ENCODE peak calls at places on chromosomes 16 and 17, in five cellular contexts. One of them, this sample, is unnamed.
A peak's percentile ranks its signal among the peaks of the same experiment; 100 is the strongest.

GRCh38 chr17:79071161-79071560 is 3.5 kb upstream of the ENGASE start:
- DNase-seq in pancreas: no peak
- DNase-seq in brain microvascular endothelial cell: no peak
- DNase-seq in cardiac muscle cell: no peak
- DNase-seq in fibroblast of the aortic adventitia: no peak
- DNase-seq in this sample: no peak

GRCh38 chr16:49836218-49836617 is 19.7 kb downstream of the ZNF423 start:
- DNase-seq in pancreas: peak; percentile 42
- DNase-seq in brain microvascular endothelial cell: no peak
- DNase-seq in cardiac muscle cell: no peak
- DNase-seq in fibroblast of the aortic adventitia: no peak
- DNase-seq in this sample: no peak

GRCh38 chr16:4611337-4612023 is 3.2 kb downstream of the UBALD1 start:
- DNase-seq in pancreas: peak; percentile 71
- DNase-seq in brain microvascular endothelial cell: no peak
- DNase-seq in cardiac muscle cell: peak; percentile 46
- DNase-seq in fibroblast of the aortic adventitia: no peak
- DNase-seq in this sample: no peak

GRCh38 chr17:43015579-43015978 is 6.6 kb downstream of the VAT1 start:
- DNase-seq in pancreas: peak; percentile 50
- DNase-seq in brain microvascular endothelial cell: no peak
- DNase-seq in cardiac muscle cell: no peak
- DNase-seq in fibroblast of the aortic adventitia: peak; percentile 30
- DNase-seq in this sample: peak; percentile 33

GRCh38 chr16:65657051-65657450 is 535.2 kb upstream of the CDH11 start:
- DNase-seq in pancreas: no peak
- DNase-seq in brain microvascular endothelial cell: no peak
- DNase-seq in cardiac muscle cell: peak; percentile 40
- DNase-seq in fibroblast of the aortic adventitia: no peak
- DNase-seq in this sample: no peak

GRCh38 chr16:85395913-85396878 is 216.9 kb upstream of the GSE1 start:
- DNase-seq in pancreas: peak; percentile 69
- DNase-seq in brain microvascular endothelial cell: peak; percentile 48
- DNase-seq in cardiac muscle cell: peak; percentile 48
- DNase-seq in fibroblast of the aortic adventitia: no peak
- DNase-seq in this sample: no peak

GRCh38 chr17:34171245-34171818 is 83.8 kb upstream of the CCL2 start:
- DNase-seq in pancreas: peak; percentile 62
- DNase-seq in brain microvascular endothelial cell: peak; percentile 54
- DNase-seq in cardiac muscle cell: peak; percentile 79
- DNase-seq in fibroblast of the aortic adventitia: peak; percentile 62
- DNase-seq in this sample: peak; percentile 55

GRCh38 chr17:708132-708531 is 6.5 kb downstream of the VPS53 start:
- DNase-seq in pancreas: peak; percentile 19
- DNase-seq in brain microvascular endothelial cell: no peak
- DNase-seq in cardiac muscle cell: no peak
- DNase-seq in fibroblast of the aortic adventitia: no peak
- DNase-seq in this sample: no peak

GRCh38 chr17:15513058-15513858 is 45.8 kb upstream of the CDRT4 start:
- DNase-seq in pancreas: no peak
- DNase-seq in brain microvascular endothelial cell: no peak
- DNase-seq in cardiac muscle cell: peak; percentile 34
- DNase-seq in fibroblast of the aortic adventitia: peak; percentile 74
- DNase-seq in this sample: peak; percentile 24

GRCh38 chr17:62761884-62762283 is 46.2 kb downstream of the MARCHF10 start:
- DNase-seq in pancreas: no peak
- DNase-seq in brain microvascular endothelial cell: no peak
- DNase-seq in cardiac muscle cell: no peak
- DNase-seq in fibroblast of the aortic adventitia: no peak
- DNase-seq in this sample: no peak

GRCh38 chr16:4925791-4926190 is 11.2 kb downstream of the PPL start:
- DNase-seq in pancreas: no peak
- DNase-seq in brain microvascular endothelial cell: no peak
- DNase-seq in cardiac muscle cell: no peak
- DNase-seq in fibroblast of the aortic adventitia: no peak
- DNase-seq in this sample: no peak

GRCh38 chr16:85445779-85446222 is 167.3 kb upstream of the GSE1 start:
- DNase-seq in pancreas: peak; percentile 73
- DNase-seq in brain microvascular endothelial cell: no peak
- DNase-seq in cardiac muscle cell: no peak
- DNase-seq in fibroblast of the aortic adventitia: peak; percentile 25
- DNase-seq in this sample: peak; percentile 65

GRCh38 chr16:89093602-89094251 is at the start of gene ACSF3:
- DNase-seq in pancreas: peak; percentile 89
- DNase-seq in brain microvascular endothelial cell: peak; percentile 4
- DNase-seq in cardiac muscle cell: peak; percentile 72
- DNase-seq in fibroblast of the aortic adventitia: peak; percentile 41
- DNase-seq in this sample: peak; percentile 57

GRCh38 chr16:79089735-79090284 is 510.7 kb downstream of the MAF start:
- DNase-seq in pancreas: no peak
- DNase-seq in brain microvascular endothelial cell: peak; percentile 1
- DNase-seq in cardiac muscle cell: no peak
- DNase-seq in fibroblast of the aortic adventitia: no peak
- DNase-seq in this sample: no peak

GRCh38 chr16:79092846-79093245 is 507.7 kb downstream of the MAF start:
- DNase-seq in pancreas: no peak
- DNase-seq in brain microvascular endothelial cell: no peak
- DNase-seq in cardiac muscle cell: no peak
- DNase-seq in fibroblast of the aortic adventitia: no peak
- DNase-seq in this sample: no peak

GRCh38 chr16:79093554-79093967 is 507.0 kb downstream of the MAF start:
- DNase-seq in pancreas: no peak
- DNase-seq in brain microvascular endothelial cell: no peak
- DNase-seq in cardiac muscle cell: no peak
- DNase-seq in fibroblast of the aortic adventitia: no peak
- DNase-seq in this sample: no peak

GRCh38 chr16:79088971-79089370 is 511.6 kb downstream of the MAF start:
- DNase-seq in pancreas: no peak
- DNase-seq in brain microvascular endothelial cell: no peak
- DNase-seq in cardiac muscle cell: no peak
- DNase-seq in fibroblast of the aortic adventitia: no peak
- DNase-seq in this sample: no peak

DNA sequence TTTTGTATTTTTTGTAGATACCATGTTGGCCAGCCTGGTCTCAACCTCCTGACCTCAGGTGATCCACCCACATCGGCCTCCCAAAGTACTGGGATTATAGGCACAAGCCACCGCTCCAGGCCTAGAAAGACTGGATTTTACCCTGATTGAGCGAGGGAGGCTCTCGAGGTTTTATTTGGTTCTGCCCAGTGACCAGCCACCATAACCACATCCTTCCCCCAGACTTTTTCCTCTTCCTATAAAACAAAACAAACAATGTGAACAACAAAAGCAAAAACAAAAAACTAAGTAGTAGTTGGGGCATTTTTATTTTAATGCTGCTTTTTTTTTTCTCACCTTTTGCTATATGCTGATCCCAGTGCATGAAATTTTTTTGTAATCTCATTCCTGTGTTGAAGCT is 509.6 kb downstream of the MAF start:
- DNase-seq in pancreas: no peak
- DNase-seq in brain microvascular endothelial cell: no peak
- DNase-seq in cardiac muscle cell: no peak
- DNase-seq in fibroblast of the aortic adventitia: no peak
- DNase-seq in this sample: no peak
- H3K4me3 ChIP-seq in pancreas: no peak overlapping the region
- H3K4me3 ChIP-seq in brain microvascular endothelial cell: no peak overlapping the region
- H3K4me3 ChIP-seq in cardiac muscle cell: no peak overlapping the region
- H3K4me3 ChIP-seq in fibroblast of the aortic adventitia: no peak overlapping the region
- H3K4me3 ChIP-seq in this sample: no peak overlapping the region

DNA sequence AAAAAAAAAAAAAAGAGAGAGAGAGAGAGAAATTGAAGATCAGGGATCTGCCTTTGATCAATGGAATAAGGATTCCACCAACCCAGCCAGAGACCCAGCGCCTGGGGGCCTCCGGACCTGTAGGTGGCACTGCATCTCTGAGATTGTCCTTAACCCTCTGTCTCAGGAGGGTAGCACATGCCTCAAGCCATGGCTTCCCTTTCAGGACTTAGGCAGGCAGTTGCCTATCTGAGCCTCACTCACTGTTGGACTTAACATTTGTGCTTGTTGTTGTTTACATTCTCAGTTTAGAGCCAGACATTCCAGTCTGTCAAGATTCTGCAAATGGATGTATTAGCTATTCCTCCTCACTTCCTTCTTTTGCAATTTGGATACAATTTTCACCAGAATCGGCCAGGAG is 5.1 kb upstream of the SCNN1B start:
- DNase-seq in pancreas: no peak
- DNase-seq in brain microvascular endothelial cell: no peak
- DNase-seq in cardiac muscle cell: no peak
- DNase-seq in fibroblast of the aortic adventitia: no peak
- DNase-seq in this sample: peak; percentile 35
- TF ChIP-seq CTCF in pancreas: no peak
- TF ChIP-seq CTCF in brain microvascular endothelial cell: peak; percentile 29
- TF ChIP-seq CTCF in cardiac muscle cell: no peak
- TF ChIP-seq CTCF in fibroblast of the aortic adventitia: no peak
- TF ChIP-seq CTCF in this sample: peak; percentile 24

GRCh38 chr17:78048346-78049292 is 79.9 kb downstream of the TMC6 start:
- DNase-seq in pancreas: no peak
- DNase-seq in brain microvascular endothelial cell: no peak
- DNase-seq in cardiac muscle cell: no peak
- DNase-seq in fibroblast of the aortic adventitia: no peak
- DNase-seq in this sample: no peak
- H3K4me3 ChIP-seq in pancreas: no peak overlapping the region
- H3K4me3 ChIP-seq in brain microvascular endothelial cell: no peak overlapping the region
- H3K4me3 ChIP-seq in cardiac muscle cell: no peak overlapping the region
- H3K4me3 ChIP-seq in fibroblast of the aortic adventitia: no peak overlapping the region
- H3K4me3 ChIP-seq in this sample: no peak overlapping the region

GRCh38 chr16:79648846-79649245 is 48.3 kb upstream of the MAF start:
- DNase-seq in pancreas: no peak
- DNase-seq in brain microvascular endothelial cell: no peak
- DNase-seq in cardiac muscle cell: no peak
- DNase-seq in fibroblast of the aortic adventitia: no peak
- DNase-seq in this sample: no peak
- TF ChIP-seq CTCF in pancreas: no peak
- TF ChIP-seq CTCF in brain microvascular endothelial cell: no peak
- TF ChIP-seq CTCF in cardiac muscle cell: no peak
- TF ChIP-seq CTCF in fibroblast of the aortic adventitia: no peak
- TF ChIP-seq CTCF in this sample: no peak

GRCh38 chr17:7019406-7019805 is 3.4 kb upstream of the BCL6B start:
- DNase-seq in pancreas: peak; percentile 47
- DNase-seq in brain microvascular endothelial cell: no peak
- DNase-seq in cardiac muscle cell: no peak
- DNase-seq in fibroblast of the aortic adventitia: no peak
- DNase-seq in this sample: no peak
- H3K4me3 ChIP-seq in pancreas: peak overlapping the region; percentile 54
- H3K4me3 ChIP-seq in brain microvascular endothelial cell: no peak overlapping the region
- H3K4me3 ChIP-seq in cardiac muscle cell: no peak overlapping the region
- H3K4me3 ChIP-seq in fibroblast of the aortic adventitia: peak overlapping the region; percentile 47
- H3K4me3 ChIP-seq in this sample: no peak overlapping the region

GRCh38 chr17:73584049-73584448 is 60.2 kb downstream of the SDK2 start:
- DNase-seq in pancreas: no peak
- DNase-seq in brain microvascular endothelial cell: no peak
- DNase-seq in cardiac muscle cell: no peak
- DNase-seq in fibroblast of the aortic adventitia: no peak
- DNase-seq in this sample: no peak

GRCh38 chr17:73586153-73586906 is 57.9 kb downstream of the SDK2 start:
- DNase-seq in pancreas: no peak
- DNase-seq in brain microvascular endothelial cell: no peak
- DNase-seq in cardiac muscle cell: no peak
- DNase-seq in fibroblast of the aortic adventitia: no peak
- DNase-seq in this sample: no peak

GRCh38 chr17:73586921-73587680 is 57.1 kb downstream of the SDK2 start:
- DNase-seq in pancreas: no peak
- DNase-seq in brain microvascular endothelial cell: no peak
- DNase-seq in cardiac muscle cell: no peak
- DNase-seq in fibroblast of the aortic adventitia: no peak
- DNase-seq in this sample: no peak

GRCh38 chr17:73584987-73585386 is 59.3 kb downstream of the SDK2 start:
- DNase-seq in pancreas: no peak
- DNase-seq in brain microvascular endothelial cell: no peak
- DNase-seq in cardiac muscle cell: no peak
- DNase-seq in fibroblast of the aortic adventitia: no peak
- DNase-seq in this sample: no peak

GRCh38 chr17:73585583-73585982 is 58.7 kb downstream of the SDK2 start:
- DNase-seq in pancreas: no peak
- DNase-seq in brain microvascular endothelial cell: no peak
- DNase-seq in cardiac muscle cell: no peak
- DNase-seq in fibroblast of the aortic adventitia: no peak
- DNase-seq in this sample: no peak
- TF ChIP-seq CTCF in pancreas: no peak
- TF ChIP-seq CTCF in brain microvascular endothelial cell: no peak
- TF ChIP-seq CTCF in cardiac muscle cell: no peak
- TF ChIP-seq CTCF in fibroblast of the aortic adventitia: no peak
- TF ChIP-seq CTCF in this sample: no peak